ENCODE peak calls at places on chromosomes 6 and 20, in six cellular contexts. One of them, this sample, is unnamed. For H3K4me1, the result is how much of the 10 kb centered on the place peaks cover.

GRCh38 chr20:63066506-63067265 is 59.9 kb upstream of the BHLHE23 start:
- DNase-seq in PC-3: no peak
- DNase-seq in endothelial cell of umbilical vein: no peak
- DNase-seq in mammary epithelial cell: no peak
- DNase-seq in HCT116: no peak
- DNase-seq in neural progenitor cell: no peak
- DNase-seq in this sample: no peak

GRCh38 chr20:64044484-64045247 is 4.8 kb downstream of the SOX18 start:
- DNase-seq in endothelial cell of umbilical vein: peak
- DNase-seq in HCT116: peak
- DNase-seq in PC-3: peak
- DNase-seq in neural progenitor cell: no peak
- DNase-seq in mammary epithelial cell: peak
- DNase-seq in this sample: peak

GRCh38 chr6:32815115-32815514 is 1.7 kb downstream of the HLA-DOB start:
- DNase-seq in endothelial cell of umbilical vein: no peak
- DNase-seq in HCT116: no peak
- DNase-seq in neural progenitor cell: no peak
- DNase-seq in mammary epithelial cell: peak
- DNase-seq in PC-3: no peak
- DNase-seq in this sample: no peak

GRCh38 chr6:132228894-132229293 is 172.4 kb downstream of the MOXD1 start:
- DNase-seq in PC-3: no peak
- DNase-seq in neural progenitor cell: no peak
- DNase-seq in mammary epithelial cell: peak
- DNase-seq in endothelial cell of umbilical vein: no peak
- DNase-seq in HCT116: no peak
- DNase-seq in this sample: no peak

GRCh38 chr6:48111575-48111974 is 578 bp upstream of the PTCHD4 start:
- DNase-seq in neural progenitor cell: peak
- DNase-seq in PC-3: no peak
- DNase-seq in HCT116: no peak
- DNase-seq in mammary epithelial cell: no peak
- DNase-seq in endothelial cell of umbilical vein: no peak
- DNase-seq in this sample: no peak

GRCh38 chr6:64012351-64013060 is 376.9 kb downstream of the PHF3 start:
- DNase-seq in endothelial cell of umbilical vein: no peak
- DNase-seq in PC-3: peak
- DNase-seq in neural progenitor cell: peak
- DNase-seq in mammary epithelial cell: peak
- DNase-seq in HCT116: no peak
- DNase-seq in this sample: peak

GRCh38 chr20:25360631-25361286 is 29.9 kb downstream of the ABHD12 start:
- DNase-seq in HCT116: no peak
- DNase-seq in mammary epithelial cell: no peak
- DNase-seq in neural progenitor cell: no peak
- DNase-seq in PC-3: no peak
- DNase-seq in endothelial cell of umbilical vein: peak
- DNase-seq in this sample: no peak

GRCh38 chr6:107491059-107491609 is 1.2 kb downstream of the SOBP start:
- DNase-seq in endothelial cell of umbilical vein: peak
- DNase-seq in neural progenitor cell: peak
- DNase-seq in HCT116: no peak
- DNase-seq in PC-3: no peak
- DNase-seq in mammary epithelial cell: peak
- DNase-seq in this sample: peak

GRCh38 chr20:62838511-62838910 is 21.7 kb downstream of the COL9A3 start:
- DNase-seq in HCT116: no peak
- DNase-seq in neural progenitor cell: no peak
- DNase-seq in PC-3: no peak
- DNase-seq in endothelial cell of umbilical vein: no peak
- DNase-seq in mammary epithelial cell: no peak
- DNase-seq in this sample: no peak

GRCh38 chr6:1118287-1118647 is 193.6 kb upstream of the FOXQ1 start:
- DNase-seq in mammary epithelial cell: no peak
- DNase-seq in HCT116: no peak
- DNase-seq in PC-3: no peak
- DNase-seq in endothelial cell of umbilical vein: no peak
- DNase-seq in neural progenitor cell: no peak
- DNase-seq in this sample: no peak

GRCh38 chr6:90297124-90297865 is 652 bp upstream of the BACH2 start:
- DNase-seq in neural progenitor cell: peak
- DNase-seq in endothelial cell of umbilical vein: no peak
- DNase-seq in mammary epithelial cell: no peak
- DNase-seq in HCT116: no peak
- DNase-seq in PC-3: no peak
- DNase-seq in this sample: no peak

GRCh38 chr6:87378947-87379346 is 28.8 kb upstream of the CFAP206 start:
- DNase-seq in endothelial cell of umbilical vein: no peak
- DNase-seq in neural progenitor cell: no peak
- DNase-seq in HCT116: no peak
- DNase-seq in PC-3: no peak
- DNase-seq in mammary epithelial cell: no peak
- DNase-seq in this sample: no peak

GRCh38 chr6:170143401-170144150 is 147.3 kb downstream of the DLL1 start:
- DNase-seq in HCT116: no peak
- DNase-seq in endothelial cell of umbilical vein: no peak
- DNase-seq in neural progenitor cell: no peak
- DNase-seq in mammary epithelial cell: no peak
- DNase-seq in PC-3: no peak
- DNase-seq in this sample: no peak

GRCh38 chr6:170137176-170137891 is 153.5 kb downstream of the DLL1 start:
- DNase-seq in HCT116: no peak
- DNase-seq in neural progenitor cell: no peak
- DNase-seq in PC-3: no peak
- DNase-seq in mammary epithelial cell: peak
- DNase-seq in endothelial cell of umbilical vein: no peak
- DNase-seq in this sample: no peak

GRCh38 chr20:53517146-53517545 is 76.5 kb downstream of the ZNF217 start:
- DNase-seq in HCT116: no peak
- DNase-seq in mammary epithelial cell: no peak
- DNase-seq in PC-3: peak
- DNase-seq in endothelial cell of umbilical vein: no peak
- DNase-seq in neural progenitor cell: no peak
- DNase-seq in this sample: peak

GRCh38 chr6:87772597-87773530 is 70.8 kb upstream of the AKIRIN2 start:
- DNase-seq in PC-3: no peak
- DNase-seq in HCT116: no peak
- DNase-seq in mammary epithelial cell: no peak
- DNase-seq in neural progenitor cell: peak
- DNase-seq in endothelial cell of umbilical vein: no peak
- DNase-seq in this sample: peak

GRCh38 chr6:140029551-140029950 is 655.1 kb upstream of the CITED2 start:
- DNase-seq in HCT116: no peak
- DNase-seq in PC-3: no peak
- DNase-seq in neural progenitor cell: no peak
- DNase-seq in mammary epithelial cell: no peak
- DNase-seq in endothelial cell of umbilical vein: no peak
- DNase-seq in this sample: no peak

GRCh38 chr6:150208606-150209352 is 65.9 kb downstream of the PPP1R14C start:
- DNase-seq in PC-3: no peak
- DNase-seq in mammary epithelial cell: no peak
- DNase-seq in HCT116: no peak
- DNase-seq in neural progenitor cell: no peak
- DNase-seq in endothelial cell of umbilical vein: no peak
- DNase-seq in this sample: no peak

GRCh38 chr6:11921017-11921438 is 91.1 kb upstream of the HIVEP1 start:
- DNase-seq in neural progenitor cell: peak
- DNase-seq in HCT116: peak
- DNase-seq in endothelial cell of umbilical vein: peak
- DNase-seq in PC-3: peak
- DNase-seq in mammary epithelial cell: peak
- DNase-seq in this sample: peak

GRCh38 chr20:38633577-38634093 is 32.0 kb downstream of the ARHGAP40 start:
- DNase-seq in PC-3: peak
- DNase-seq in mammary epithelial cell: peak
- DNase-seq in HCT116: peak
- DNase-seq in neural progenitor cell: peak
- DNase-seq in endothelial cell of umbilical vein: peak
- DNase-seq in this sample: peak

GRCh38 chr6:142011156-142011555 is 121.6 kb upstream of the GJE1 start:
- DNase-seq in endothelial cell of umbilical vein: peak
- DNase-seq in mammary epithelial cell: no peak
- DNase-seq in PC-3: peak
- DNase-seq in neural progenitor cell: no peak
- DNase-seq in HCT116: no peak
- DNase-seq in this sample: no peak

GRCh38 chr6:16511723-16512584 is 249.3 kb downstream of the ATXN1 start:
- DNase-seq in HCT116: peak
- DNase-seq in PC-3: no peak
- DNase-seq in endothelial cell of umbilical vein: peak
- DNase-seq in neural progenitor cell: no peak
- DNase-seq in mammary epithelial cell: peak
- DNase-seq in this sample: no peak

GRCh38 chr6:43579171-43579570 is 3.2 kb downstream of the POLH start:
- DNase-seq in HCT116: no peak
- DNase-seq in mammary epithelial cell: peak
- DNase-seq in PC-3: no peak
- DNase-seq in endothelial cell of umbilical vein: peak
- DNase-seq in neural progenitor cell: no peak
- DNase-seq in this sample: no peak

GRCh38 chr6:5556011-5556410 is 294.7 kb downstream of the FARS2 start:
- DNase-seq in neural progenitor cell: no peak
- DNase-seq in PC-3: no peak
- DNase-seq in endothelial cell of umbilical vein: no peak
- DNase-seq in HCT116: no peak
- DNase-seq in mammary epithelial cell: no peak
- DNase-seq in this sample: peak

GRCh38 chr6:24494726-24495515 is at the start of gene ALDH5A1:
- DNase-seq in mammary epithelial cell: peak
- DNase-seq in neural progenitor cell: peak
- DNase-seq in PC-3: peak
- DNase-seq in endothelial cell of umbilical vein: peak
- DNase-seq in HCT116: peak
- DNase-seq in this sample: peak

GRCh38 chr6:38220069-38220723 is 400.7 kb downstream of the ZFAND3 start:
- DNase-seq in endothelial cell of umbilical vein: no peak
- DNase-seq in HCT116: no peak
- DNase-seq in mammary epithelial cell: no peak
- DNase-seq in PC-3: peak
- DNase-seq in neural progenitor cell: no peak
- DNase-seq in this sample: no peak
- H3K4me1 ChIP-seq in endothelial cell of umbilical vein: under half
- H3K4me1 ChIP-seq in HCT116: under half
- H3K4me1 ChIP-seq in mammary epithelial cell: under half
- H3K4me1 ChIP-seq in PC-3: under half
- H3K4me1 ChIP-seq in neural progenitor cell: under half
- H3K4me1 ChIP-seq in this sample: under half

GRCh38 chr20:10634190-10634589 is 39.6 kb downstream of the JAG1 start:
- DNase-seq in mammary epithelial cell: no peak
- DNase-seq in endothelial cell of umbilical vein: no peak
- DNase-seq in HCT116: no peak
- DNase-seq in PC-3: no peak
- DNase-seq in neural progenitor cell: no peak
- DNase-seq in this sample: no peak

GRCh38 chr20:10636326-10636818 is 37.4 kb downstream of the JAG1 start:
- DNase-seq in neural progenitor cell: no peak
- DNase-seq in PC-3: peak
- DNase-seq in HCT116: no peak
- DNase-seq in endothelial cell of umbilical vein: peak
- DNase-seq in mammary epithelial cell: peak
- DNase-seq in this sample: peak

GRCh38 chr20:10634683-10635411 is 39.0 kb downstream of the JAG1 start:
- DNase-seq in endothelial cell of umbilical vein: peak
- DNase-seq in PC-3: peak
- DNase-seq in HCT116: no peak
- DNase-seq in neural progenitor cell: no peak
- DNase-seq in mammary epithelial cell: no peak
- DNase-seq in this sample: no peak

GRCh38 chr20:10637062-10637559 is 36.7 kb downstream of the JAG1 start:
- DNase-seq in neural progenitor cell: no peak
- DNase-seq in endothelial cell of umbilical vein: no peak
- DNase-seq in HCT116: no peak
- DNase-seq in PC-3: no peak
- DNase-seq in mammary epithelial cell: peak
- DNase-seq in this sample: no peak

DNA sequence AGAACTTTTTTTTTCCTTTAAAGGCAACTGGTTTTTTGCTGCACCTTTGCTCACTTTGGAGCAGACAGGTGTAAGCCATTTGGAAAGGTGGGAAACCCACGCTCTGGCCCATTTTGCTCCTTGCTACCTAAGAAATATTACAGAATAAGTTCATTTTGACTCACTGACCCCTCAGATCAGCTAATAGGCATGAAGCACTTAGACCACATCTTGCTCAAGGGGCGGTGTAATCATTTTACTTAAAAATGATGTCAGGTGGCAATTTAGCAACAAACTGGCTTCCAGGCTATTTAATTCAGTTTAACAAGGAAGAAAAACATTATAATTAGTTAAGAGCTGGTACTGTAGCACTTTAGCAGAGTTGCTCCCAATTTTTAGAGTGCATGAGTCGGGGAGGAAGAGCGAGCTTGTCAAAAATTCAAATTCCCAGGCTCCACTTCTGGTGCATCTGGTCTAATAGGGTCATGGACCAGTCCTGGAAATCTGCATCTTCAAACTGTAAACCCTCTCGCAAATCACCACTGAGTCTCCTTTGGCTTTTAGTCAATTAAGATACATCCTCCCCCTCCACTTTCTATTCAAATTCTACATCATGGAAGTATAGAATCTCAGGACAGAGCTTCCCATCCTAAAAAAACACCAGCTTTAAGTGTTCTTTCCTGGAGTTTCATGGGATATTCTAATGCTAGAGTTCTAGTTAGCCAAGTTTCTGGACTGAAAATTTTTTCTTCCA is 38.2 kb downstream of the JAG1 start:
- DNase-seq in HCT116: no peak
- DNase-seq in PC-3: no peak
- DNase-seq in mammary epithelial cell: peak
- DNase-seq in endothelial cell of umbilical vein: no peak
- DNase-seq in neural progenitor cell: no peak
- DNase-seq in this sample: no peak
- H3K4me2 ChIP-seq in HCT116: no peak
- H3K4me2 ChIP-seq in PC-3: no peak
- H3K4me2 ChIP-seq in mammary epithelial cell: no peak
- H3K4me2 ChIP-seq in endothelial cell of umbilical vein: peak
- H3K4me2 ChIP-seq in neural progenitor cell: peak
- H3K4me2 ChIP-seq in this sample: no peak

DNA sequence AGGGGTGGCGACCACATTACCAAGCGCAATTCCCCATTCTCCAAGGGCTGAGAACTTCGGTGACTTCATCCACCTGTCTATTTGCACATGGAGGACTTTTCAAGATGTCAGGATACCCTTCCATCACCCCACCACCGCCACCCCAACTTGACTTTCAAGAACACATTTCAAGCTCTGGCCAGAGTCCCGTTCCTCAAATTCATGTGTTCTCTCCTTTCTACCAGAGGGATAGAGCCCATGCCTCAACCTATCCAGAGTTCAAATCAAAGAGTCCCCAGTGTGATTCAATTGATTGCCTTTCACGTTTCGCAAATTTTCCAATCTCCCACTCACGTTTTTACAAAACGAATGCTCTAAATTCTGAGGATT is 4.4 kb downstream of the TCF21 start:
- DNase-seq in HCT116: no peak
- DNase-seq in PC-3: no peak
- DNase-seq in endothelial cell of umbilical vein: no peak
- DNase-seq in mammary epithelial cell: no peak
- DNase-seq in neural progenitor cell: no peak
- DNase-seq in this sample: no peak
- TF ChIP-seq EZH2 in HCT116: no peak
- TF ChIP-seq EZH2 in PC-3: no peak
- TF ChIP-seq EZH2 in endothelial cell of umbilical vein: no peak
- TF ChIP-seq EZH2 in mammary epithelial cell: peak
- TF ChIP-seq EZH2 in neural progenitor cell: no peak
- TF ChIP-seq EZH2 in this sample: no peak

GRCh38 chr6:82612475-82612874 is 248.9 kb downstream of the TPBG start:
- DNase-seq in mammary epithelial cell: no peak
- DNase-seq in endothelial cell of umbilical vein: no peak
- DNase-seq in neural progenitor cell: no peak
- DNase-seq in HCT116: no peak
- DNase-seq in PC-3: no peak
- DNase-seq in this sample: no peak
- H3K4me1 ChIP-seq in mammary epithelial cell: under half
- H3K4me1 ChIP-seq in endothelial cell of umbilical vein: under half
- H3K4me1 ChIP-seq in neural progenitor cell: under half
- H3K4me1 ChIP-seq in HCT116: under half
- H3K4me1 ChIP-seq in PC-3: under half
- H3K4me1 ChIP-seq in this sample: under half

This sample was measured in hepatocyte.